ENCODE peak calls at places on chromosomes 6 and 20, in seven cellular contexts. A, D, O, E, Y, U and L are unnamed samples.

GRCh38 chr6:11168091-11168635 is 56.6 kb upstream of the ERVFRD-1 start:
- DNase-seq in E (no peak), A (no peak), O (no peak), U (no peak), Y (no peak), D (no peak), L (no peak)

GRCh38 chr20:45774933-45775332 is 16.8 kb downstream of the WFDC3 start:
- DNase-seq in U (no peak), D (no peak), Y (no peak), O (no peak), E (no peak), A (no peak), L (no peak)

GRCh38 chr6:102853249-102853955 is 1459.9 kb downstream of the GRIK2 start:
- DNase-seq in Y (no peak), E (peak; percentile 38), A (no peak), O (no peak), D (no peak), U (no peak), L (no peak)

GRCh38 chr6:79230149-79230548 is 4.3 kb downstream of the HMGN3 start:
- DNase-seq in Y (no peak), O (no peak), E (no peak), D (no peak), A (no peak), U (no peak), L (peak; percentile 7)

GRCh38 chr6:10719386-10720228 is 3.3 kb upstream of the TMEM14C start:
- DNase-seq in D (peak; percentile 72), O (no peak), Y (no peak), E (peak; percentile 44), U (no peak), A (no peak), L (no peak)

GRCh38 chr6:99967052-99967451 is 27.0 kb downstream of the MCHR2 start:
- DNase-seq in U (no peak), O (no peak), A (no peak), Y (no peak), D (no peak), E (no peak), L (no peak)

GRCh38 chr6:70811788-70812187 is 144.1 kb downstream of the SMAP1 start:
- DNase-seq in D (no peak), Y (no peak), E (no peak), U (no peak), A (no peak), O (no peak), L (no peak)

GRCh38 chr6:2862712-2863174 is 21.1 kb upstream of the SERPINB1 start:
- DNase-seq in A (no peak), U (peak; percentile 93), O (no peak), E (no peak), D (no peak), Y (no peak), L (no peak)

GRCh38 chr20:40683221-40683893 is 5.7 kb downstream of the MAFB start:
- DNase-seq in U (no peak), D (no peak), E (no peak), A (peak; percentile 71), O (no peak), Y (no peak), L (no peak)

GRCh38 chr6:18219611-18220010 is 44.7 kb downstream of the DEK start:
- DNase-seq in E (no peak), Y (no peak), A (no peak), O (no peak), U (no peak), D (no peak), L (no peak)

GRCh38 chr6:72955666-72956065 is 269.6 kb downstream of the KHDC1L start:
- DNase-seq in U (no peak), E (no peak), D (no peak), O (no peak), A (no peak), Y (no peak), L (no peak)

GRCh38 chr20:15200139-15200538 is 862.7 kb upstream of the FLRT3 start:
- DNase-seq in E (no peak), O (no peak), Y (no peak), A (no peak), U (peak; percentile 51), D (no peak), L (no peak)

GRCh38 chr6:160462551-160463109 is 114.5 kb downstream of the SLC22A3 start:
- DNase-seq in D (no peak), Y (no peak), A (no peak), O (no peak), E (no peak), U (peak; percentile 69), L (no peak)

GRCh38 chr6:43469947-43470346 is 7.4 kb upstream of the TJAP1 start:
- DNase-seq in O (no peak), Y (no peak), D (no peak), E (no peak), A (no peak), U (no peak), L (no peak)

GRCh38 chr6:150738092-150738625 is 127.3 kb upstream of the MTHFD1L start:
- DNase-seq in U (no peak), E (no peak), O (no peak), A (no peak), D (no peak), Y (no peak), L (no peak)

GRCh38 chr6:150744522-150745260 is 120.8 kb upstream of the MTHFD1L start:
- DNase-seq in O (no peak), D (no peak), A (no peak), E (no peak), Y (no peak), U (no peak), L (no peak)

GRCh38 chr6:150739711-150740349 is 125.7 kb upstream of the MTHFD1L start:
- DNase-seq in O (no peak), A (no peak), Y (no peak), E (no peak), D (no peak), U (no peak), L (no peak)

GRCh38 chr6:150740453-150740852 is 125.0 kb upstream of the MTHFD1L start:
- DNase-seq in O (no peak), Y (no peak), D (no peak), E (no peak), A (no peak), U (no peak), L (no peak)

GRCh38 chr6:150741633-150742200 is 123.8 kb upstream of the MTHFD1L start:
- DNase-seq in U (no peak), O (peak; percentile 23), A (no peak), Y (no peak), E (no peak), D (peak; percentile 19), L (peak; percentile 35)
- TF ChIP-seq JUND in U (no peak), O (no peak), A (no peak), Y (no peak), E (no peak), D (no peak), L (no peak)

GRCh38 chr20:53408728-53409157 is 184.9 kb downstream of the ZNF217 start:
- DNase-seq in O (no peak), E (no peak), D (no peak), A (no peak), Y (no peak), U (no peak), L (no peak)

GRCh38 chr20:53409177-53409576 is 184.5 kb downstream of the ZNF217 start:
- DNase-seq in O (no peak), A (no peak), E (no peak), U (no peak), Y (no peak), D (no peak), L (no peak)

GRCh38 chr20:53412600-53413187 is 180.9 kb downstream of the ZNF217 start:
- DNase-seq in U (no peak), O (no peak), A (no peak), E (no peak), D (no peak), Y (no peak), L (no peak)

GRCh38 chr20:53411129-53411528 is 182.5 kb downstream of the ZNF217 start:
- DNase-seq in U (no peak), D (no peak), Y (no peak), E (no peak), O (no peak), A (no peak), L (no peak)

GRCh38 chr20:53413188-53413631 is 180.4 kb downstream of the ZNF217 start:
- DNase-seq in Y (peak; percentile 63), E (no peak), O (peak; percentile 50), A (peak; percentile 86), U (peak; percentile 52), D (peak; percentile 83), L (peak; percentile 85)
- TF ChIP-seq JUND in Y (peak; percentile 33), E (no peak), O (no peak), A (peak; percentile 39), U (no peak), D (no peak), L (no peak)

GRCh38 chr6:38522322-38522721 is 117.4 kb downstream of the BTBD9 start:
- DNase-seq in Y (no peak), U (no peak), E (no peak), O (no peak), A (no peak), D (no peak), L (no peak)

GRCh38 chr6:38512211-38512610 is 127.5 kb downstream of the BTBD9 start:
- DNase-seq in U (no peak), E (no peak), O (no peak), Y (no peak), A (no peak), D (no peak), L (no peak)

GRCh38 chr6:38514399-38514798 is 125.3 kb downstream of the BTBD9 start:
- DNase-seq in O (no peak), U (no peak), Y (no peak), D (no peak), A (no peak), E (no peak), L (no peak)

GRCh38 chr6:38518511-38519304 is 121.0 kb downstream of the BTBD9 start:
- DNase-seq in Y (no peak), U (no peak), E (peak; percentile 54), O (no peak), A (no peak), D (no peak), L (no peak)

DNA sequence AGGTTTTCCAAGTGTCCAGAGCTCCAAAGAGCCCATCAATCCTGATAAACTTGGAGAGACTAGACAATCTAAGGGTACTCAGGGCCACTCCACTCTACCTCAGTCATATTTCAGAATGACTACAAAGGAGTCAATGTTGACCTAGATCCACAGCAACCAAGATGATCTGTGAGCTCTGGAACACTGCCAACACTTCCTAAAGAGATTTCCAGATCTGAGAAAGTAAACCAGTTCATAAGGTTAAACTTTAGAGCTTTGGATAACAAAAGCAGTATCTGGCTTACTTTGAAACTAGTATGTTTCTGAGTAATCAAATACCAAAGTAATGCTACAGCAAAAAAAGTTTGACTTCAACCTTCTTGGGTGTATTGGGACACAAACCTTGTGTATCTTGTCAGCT is 122.7 kb downstream of the BTBD9 start:
- DNase-seq in A (no peak), D (peak; percentile 36), Y (no peak), O (no peak), U (no peak), E (no peak), L (no peak)
- TF ChIP-seq JUND in A (no peak), D (no peak), Y (no peak), O (no peak), U (no peak), E (no peak), L (no peak)

DNA sequence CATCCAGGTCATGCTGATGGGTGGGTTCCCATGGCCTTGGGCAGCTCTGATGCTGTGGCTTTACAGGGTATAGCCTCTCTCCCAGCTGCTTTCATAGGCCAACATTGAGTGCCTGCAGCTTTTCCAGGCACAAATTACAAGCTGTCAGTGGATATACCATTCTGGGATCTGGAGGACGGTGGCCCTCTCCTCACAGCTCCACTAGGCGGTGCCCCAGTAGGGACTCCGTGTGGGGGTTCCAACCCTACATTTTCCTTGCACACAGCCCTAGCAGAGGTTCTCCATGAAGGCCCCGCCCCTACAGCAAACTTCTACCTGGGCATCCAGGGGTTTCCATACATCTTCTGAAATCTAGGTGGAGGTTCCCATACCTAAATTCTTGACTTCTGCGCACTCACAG is 602.6 kb upstream of the HS3ST5 start:
- DNase-seq in O (no peak), Y (no peak), U (no peak), D (no peak), A (no peak), E (no peak), L (no peak)
- TF ChIP-seq JUND in O (no peak), Y (no peak), U (no peak), D (no peak), A (no peak), E (no peak), L (no peak)